ENCODE peak calls at places on chromosomes 11 and 22, in five cellular contexts. K is kidney epithelial cell; L is CD8-positive, alpha-beta T cell; Y is epithelial cell of proximal tubule; Q is WTC11. N is an unnamed sample.

GRCh38 chr11:95375881-95376280 is 144.9 kb upstream of the SESN3 start:
- DNase-seq in K (no peak), L (no peak), Y (no peak), Q (no peak), N (no peak)

GRCh38 chr11:33920838-33921613 is 29.1 kb upstream of the LMO2 start:
- DNase-seq in K (no peak), L (no peak), Y (no peak), Q (no peak), N (no peak)

GRCh38 chr11:121321614-121322243 is 29.2 kb downstream of the SC5D start:
- DNase-seq in K (no peak), L (peak), Y (no peak), Q (peak), N (no peak)

GRCh38 chr11:60860943-60861342 is 5.2 kb upstream of the PTGDR2 start:
- DNase-seq in K (no peak), L (no peak), Y (no peak), Q (no peak), N (no peak)

GRCh38 chr11:75510011-75510595 is 15.6 kb downstream of the GDPD5 start:
- DNase-seq in K (no peak), L (no peak), Y (no peak), Q (no peak), N (no peak)

GRCh38 chr11:3162410-3163240 is 2.5 kb downstream of the OSBPL5 start:
- DNase-seq in K (no peak), L (no peak), Y (no peak), Q (peak), N (no peak)

GRCh38 chr11:100687630-100688395 is 725 bp downstream of the ARHGAP42 start:
- DNase-seq in K (peak), L (peak), Y (peak), Q (peak), N (peak)

GRCh38 chr11:16958833-16959232 is 55.4 kb downstream of the PLEKHA7 start:
- DNase-seq in K (no peak), L (no peak), Y (no peak), Q (no peak), N (no peak)

GRCh38 chr22:18059473-18059872 is 18.3 kb upstream of the PEX26 start:
- DNase-seq in K (no peak), L (no peak), Y (no peak), Q (no peak), N (no peak)

GRCh38 chr22:22061085-22062077 is 78.8 kb upstream of the TOP3B start:
- DNase-seq in K (no peak), L (no peak), Y (no peak), Q (no peak), N (no peak)

GRCh38 chr11:45484326-45484725 is 181.1 kb downstream of the CHST1 start:
- DNase-seq in K (no peak), L (no peak), Y (no peak), Q (no peak), N (no peak)

GRCh38 chr11:46120361-46120710 is 918 bp downstream of the PHF21A start:
- DNase-seq in K (no peak), L (peak), Y (no peak), Q (no peak), N (peak)

GRCh38 chr11:60762851-60763691 is 6.4 kb downstream of the MS4A15 start:
- DNase-seq in K (no peak), L (no peak), Y (no peak), Q (no peak), N (no peak)

GRCh38 chr11:105219269-105219668 is 79.7 kb upstream of the CARD18 start:
- DNase-seq in K (no peak), L (no peak), Y (no peak), Q (peak), N (no peak)
- TF ChIP-seq CTCF in K (no peak), L (no peak), Y (no peak), Q (no peak), N (no peak)

DNA sequence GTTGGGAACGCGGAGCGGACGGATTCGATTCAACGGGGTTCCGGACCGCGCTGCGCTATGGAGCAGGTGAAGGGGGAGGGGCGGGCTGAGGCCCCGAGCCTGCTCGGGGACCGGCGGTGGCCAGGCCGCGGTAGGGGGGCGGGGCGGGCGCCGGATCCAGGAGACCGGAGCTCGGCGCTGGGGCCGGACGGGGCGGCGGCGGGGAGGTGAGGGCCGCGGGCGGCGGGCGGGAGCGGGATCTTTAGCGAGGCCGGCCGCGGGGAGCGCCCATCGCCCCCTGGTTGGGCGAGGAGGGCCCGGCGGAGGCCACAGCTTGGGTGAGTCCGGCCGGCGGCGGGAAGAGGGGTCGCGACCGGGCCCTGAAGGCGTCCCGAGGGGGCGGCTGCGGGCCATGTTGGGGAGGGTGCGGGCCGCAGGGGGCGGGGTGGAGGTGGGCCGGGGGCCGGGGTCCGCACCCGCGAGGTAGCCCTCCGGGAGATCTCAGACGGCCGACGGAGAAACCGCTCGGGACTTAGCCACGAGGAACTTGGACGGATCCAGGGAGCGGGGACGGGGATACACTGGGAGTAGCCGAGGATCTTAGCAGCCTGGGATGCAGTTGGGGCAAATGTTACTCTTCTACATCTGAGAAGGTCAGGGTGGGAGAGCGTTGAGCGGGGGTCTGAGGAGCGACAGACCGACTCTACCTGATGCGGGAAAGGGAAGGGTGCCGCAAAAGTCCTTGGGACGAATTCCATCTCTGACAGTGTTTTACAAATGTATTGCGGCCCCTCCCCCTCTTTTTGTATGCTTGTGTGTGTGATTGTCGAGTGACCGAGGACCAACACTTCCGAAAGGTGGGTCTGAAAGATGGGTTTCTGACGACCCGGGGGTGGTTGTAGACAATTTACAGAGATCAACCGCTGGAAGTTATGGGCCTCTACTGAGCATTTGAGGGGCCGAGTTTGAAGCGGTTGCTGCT is 514 bp downstream of the STIP1 start:
- DNase-seq in K (no peak), L (peak), Y (no peak), Q (no peak), N (no peak)
- TF ChIP-seq CTCF in K (no peak), L (peak), Y (no peak), Q (no peak), N (no peak)

DNA sequence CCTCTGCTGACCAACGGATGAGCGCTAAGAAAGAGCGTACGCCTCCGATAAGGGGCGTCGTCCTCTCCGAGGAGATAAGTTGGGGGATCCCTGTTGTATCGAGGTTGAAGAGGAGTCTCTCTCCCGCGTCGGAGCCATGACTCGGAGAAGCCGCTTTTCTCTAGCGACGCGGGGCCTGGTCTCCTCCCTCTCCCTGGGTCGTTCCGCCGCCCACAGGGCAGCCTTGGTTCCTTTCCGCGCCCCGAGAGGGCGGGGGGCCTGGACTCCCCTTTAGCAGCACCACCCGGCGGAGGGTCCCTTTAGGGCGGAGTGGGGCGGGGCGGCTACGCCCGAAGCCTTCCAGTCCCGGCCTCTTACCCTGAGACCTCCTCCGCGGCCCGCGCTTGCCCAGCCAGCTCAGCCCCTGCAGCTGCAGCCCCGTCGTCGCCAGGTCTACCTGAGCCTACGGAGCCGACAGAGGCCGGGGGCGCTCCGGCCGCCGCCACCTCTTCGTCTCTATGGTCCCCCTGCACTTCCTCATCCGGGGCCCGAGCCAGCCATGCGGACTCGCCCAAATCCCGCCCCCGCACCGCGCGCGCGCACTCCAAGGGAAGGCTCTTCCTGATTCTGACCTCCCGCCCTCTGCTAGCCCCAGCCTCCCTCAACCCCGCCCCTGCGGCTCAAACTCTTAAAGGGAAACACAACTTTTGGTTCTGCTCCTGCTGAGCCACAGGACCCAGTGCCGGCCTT is at the start of gene PRR14L:
- DNase-seq in K (peak), L (peak), Y (no peak), Q (peak), N (peak)
- TF ChIP-seq CTCF in K (peak), L (no peak), Y (no peak), Q (no peak), N (no peak)

GRCh38 chr22:26890870-26891269 is 233.5 kb downstream of the MIAT start:
- DNase-seq in K (no peak), L (no peak), Y (peak), Q (no peak), N (no peak)
- TF ChIP-seq CTCF in K (peak), L (no peak), Y (peak), Q (no peak), N (no peak)

GRCh38 chr11:134439181-134439580 is 27.1 kb upstream of the B3GAT1 start:
- DNase-seq in K (no peak), L (no peak), Y (no peak), Q (no peak), N (no peak)
- TF ChIP-seq CTCF in K (no peak), L (no peak), Y (no peak), Q (no peak), N (no peak)

GRCh38 chr11:104151404-104152204 is 12.3 kb downstream of the PDGFD start:
- DNase-seq in K (no peak), L (no peak), Y (no peak), Q (no peak), N (no peak)
- TF ChIP-seq CTCF in K (peak), L (no peak), Y (peak), Q (no peak), N (peak)

N was measured in natural killer cell.